ENCODE peak calls at places on chromosome 2, in eight cellular contexts. E, D, A, I, N, W, K and T are unnamed samples.

GRCh38 chr2:119111115-119111975 is 47.2 kb downstream of the C1QL2 start:
- DNase-seq in W (no peak), D (peak; percentile 57), I (no peak), E (no peak), K (no peak), N (no peak), A (no peak), T (no peak)

GRCh38 chr2:160940271-160940670 is 220.0 kb upstream of the TANK start:
- DNase-seq in K (no peak), N (peak; percentile 26), I (no peak), E (no peak), W (no peak), A (no peak), D (no peak), T (no peak)

GRCh38 chr2:8431446-8432125 is 250.3 kb upstream of the ID2 start:
- DNase-seq in W (no peak), N (peak; percentile 64), A (no peak), I (no peak), K (no peak), D (no peak), E (no peak), T (no peak)

GRCh38 chr2:192749606-192750200 is 555.0 kb upstream of the TMEFF2 start:
- DNase-seq in E (no peak), N (no peak), W (no peak), K (peak; percentile 4), A (no peak), D (no peak), I (peak; percentile 72), T (no peak)

GRCh38 chr2:173929441-173929840 is 35.7 kb downstream of the SP3 start:
- DNase-seq in D (no peak), A (no peak), E (no peak), N (no peak), I (no peak), W (no peak), K (no peak), T (no peak)

GRCh38 chr2:157620956-157621355 is 7.7 kb downstream of the ACVR1C start:
- DNase-seq in I (no peak), A (no peak), N (no peak), E (no peak), K (no peak), D (no peak), W (no peak), T (no peak)

GRCh38 chr2:225660262-225661091 is 261.0 kb downstream of the NYAP2 start:
- DNase-seq in A (peak; percentile 63), N (peak; percentile 59), K (peak; percentile 87), D (peak; percentile 71), W (no peak), E (peak; percentile 38), I (peak; percentile 84), T (peak; percentile 52)

GRCh38 chr2:48605482-48606175 is 12.0 kb upstream of the GTF2A1L start:
- DNase-seq in I (no peak), A (no peak), D (no peak), K (no peak), N (no peak), E (no peak), W (no peak), T (no peak)